ENCODE peak calls at places on chromosomes 13 and 19, in ten cellular contexts. K is IMR-90, U is colonic mucosa, J is psoas muscle, Q is upper lobe of right lung, O is fibroblast of lung, F is GM23338, X is A549, Z is sigmoid colon, T is lower lobe of right lung. A is an unnamed sample.

GRCh38 chr19:3068071-3068470 is 5.8 kb upstream of the TLE5 start:
- DNase-seq in X (no peak), F (no peak), Z (no peak), O (no peak), K (no peak), T (no peak), U (no peak), J (peak; percentile 59), Q (no peak), A (peak; percentile 82)

GRCh38 chr13:78603240-78603947 is at the start of gene POU4F1:
- DNase-seq in K (peak; percentile 11), O (peak; percentile 26), X (peak; percentile 50), F (peak; percentile 94), T (peak; percentile 55), Q (no peak), J (peak; percentile 59), U (peak; percentile 62), Z (no peak), A (no peak)

GRCh38 chr19:47098608-47099007 is 15.0 kb downstream of the ZC3H4 start:
- DNase-seq in J (no peak), T (no peak), Z (no peak), Q (no peak), K (no peak), F (no peak), X (no peak), U (no peak), O (no peak), A (no peak)

GRCh38 chr19:33388231-33388816 is 14.8 kb downstream of the CEBPG start:
- DNase-seq in O (no peak), Z (peak; percentile 67), T (no peak), K (no peak), U (no peak), J (peak; percentile 75), X (no peak), F (no peak), Q (peak; percentile 65), A (no peak)

GRCh38 chr19:38440592-38440991 is 7.1 kb downstream of the RYR1 start:
- DNase-seq in X (no peak), K (no peak), J (no peak), O (no peak), T (no peak), Z (no peak), Q (no peak), F (peak; percentile 22), U (no peak), A (no peak)

GRCh38 chr19:11168568-11168967 is 13.0 kb upstream of the SPC24 start:
- DNase-seq in F (no peak), X (peak; percentile 49), K (peak; percentile 97), J (no peak), T (no peak), O (peak; percentile 93), Z (no peak), U (no peak), Q (no peak), A (no peak)

GRCh38 chr19:17966497-17967257 is at the start of gene KCNN1:
- DNase-seq in J (no peak), K (no peak), Q (no peak), X (peak; percentile 71), O (no peak), T (no peak), Z (no peak), F (peak; percentile 85), U (no peak), A (no peak)

GRCh38 chr19:34172661-34173144 is 399 bp downstream of the LSM14A start:
- DNase-seq in O (no peak), F (no peak), X (no peak), Q (no peak), U (no peak), T (peak; percentile 55), Z (no peak), J (peak; percentile 41), K (no peak), A (no peak)

GRCh38 chr13:90526711-90527110 is 820.8 kb upstream of the MIR17HG start:
- DNase-seq in K (no peak), U (no peak), X (no peak), Z (no peak), T (no peak), J (no peak), Q (no peak), F (no peak), O (no peak), A (no peak)

GRCh38 chr19:49415810-49416200 is 7.4 kb downstream of the PTH2 start:
- DNase-seq in Z (no peak), U (no peak), T (no peak), X (no peak), K (no peak), O (no peak), F (no peak), Q (no peak), J (no peak), A (no peak)

GRCh38 chr19:14530005-14530348 is 583 bp downstream of the TECR start:
- DNase-seq in O (no peak), J (no peak), T (peak; percentile 82), K (no peak), F (peak; percentile 51), Q (peak; percentile 88), Z (no peak), U (peak; percentile 74), X (no peak), A (no peak)

GRCh38 chr19:1566392-1567115 is 1.6 kb downstream of the MEX3D start:
- DNase-seq in J (peak; percentile 62), F (peak; percentile 89), T (peak; percentile 76), X (peak; percentile 50), Z (peak; percentile 88), K (peak; percentile 77), Q (peak; percentile 82), U (peak; percentile 62), O (peak; percentile 79), A (peak; percentile 63)

DNA sequence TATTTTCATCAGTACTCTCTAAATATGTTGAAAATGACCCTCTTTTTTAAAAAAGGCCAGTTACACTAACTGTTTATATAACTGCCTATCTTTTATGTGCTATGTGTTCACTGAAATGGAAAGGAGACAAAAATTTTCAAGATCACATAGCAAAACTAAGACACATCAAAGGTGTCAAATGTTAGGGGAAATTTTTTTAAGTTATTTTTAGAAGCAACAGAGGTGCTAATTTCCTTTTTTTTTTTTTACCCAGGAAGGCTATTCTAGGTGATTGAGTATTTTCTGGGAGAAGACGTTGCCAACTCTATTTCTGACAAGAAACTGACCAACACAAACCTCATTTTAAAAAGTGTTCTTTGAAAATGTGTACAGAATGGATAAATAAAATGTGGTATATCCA is 45.7 kb downstream of the ELF1 start:
- DNase-seq in X (no peak), K (no peak), Z (no peak), T (no peak), J (no peak), O (no peak), F (no peak), U (no peak), Q (no peak), A (no peak)
- H3K4me1 ChIP-seq in X (peaks cover 40% of the 10 kb centered on the region), K (peaks cover 3% of the 10 kb centered on the region), Z (no peaks in the 10 kb centered on the region), T (peaks cover 98% of the 10 kb centered on the region), J (peaks cover 62% of the 10 kb centered on the region), O (no peaks in the 10 kb centered on the region), F (no peaks in the 10 kb centered on the region), U (peaks cover 32% of the 10 kb centered on the region), Q (peaks cover 92% of the 10 kb centered on the region), A (peaks cover 39% of the 10 kb centered on the region)

GRCh38 chr19:16895467-16896097 is 6.8 kb downstream of the F2RL3 start:
- DNase-seq in F (no peak), Q (no peak), U (peak; percentile 28), K (no peak), X (no peak), J (no peak), O (peak; percentile 20), T (no peak), Z (no peak), A (no peak)

GRCh38 chr19:16897572-16898056 is 8.8 kb downstream of the F2RL3 start:
- DNase-seq in F (no peak), Z (no peak), O (no peak), U (no peak), K (no peak), X (no peak), J (no peak), Q (no peak), T (peak; percentile 74), A (peak; percentile 73)

GRCh38 chr19:16896913-16897571 is 8.2 kb downstream of the F2RL3 start:
- DNase-seq in K (peak; percentile 91), F (peak; percentile 97), J (peak; percentile 92), X (peak; percentile 65), U (peak; percentile 95), T (peak; percentile 93), Z (peak; percentile 95), Q (peak; percentile 94), O (peak; percentile 96), A (peak; percentile 94)

GRCh38 chr19:16898306-16899015 is 9.7 kb downstream of the F2RL3 start:
- DNase-seq in Z (no peak), J (no peak), X (no peak), K (no peak), Q (no peak), O (no peak), U (no peak), T (no peak), F (no peak), A (no peak)

GRCh38 chr19:16896098-16896912 is 7.5 kb downstream of the F2RL3 start:
- DNase-seq in X (no peak), Z (no peak), F (peak; percentile 63), U (peak; percentile 27), Q (no peak), J (no peak), K (no peak), T (peak; percentile 64), O (no peak), A (peak; percentile 48)
- H3K27ac ChIP-seq in X (peak overlapping the region; percentile 41), Z (peak overlapping the region; percentile 61), F (no peak overlapping the region), U (peak overlapping the region; percentile 74), Q (peak overlapping the region; percentile 66), J (peak overlapping the region; percentile 46), K (peak overlapping the region; percentile 16), T (peak overlapping the region; percentile 79), O (no peak overlapping the region), A (no peak overlapping the region)

DNA sequence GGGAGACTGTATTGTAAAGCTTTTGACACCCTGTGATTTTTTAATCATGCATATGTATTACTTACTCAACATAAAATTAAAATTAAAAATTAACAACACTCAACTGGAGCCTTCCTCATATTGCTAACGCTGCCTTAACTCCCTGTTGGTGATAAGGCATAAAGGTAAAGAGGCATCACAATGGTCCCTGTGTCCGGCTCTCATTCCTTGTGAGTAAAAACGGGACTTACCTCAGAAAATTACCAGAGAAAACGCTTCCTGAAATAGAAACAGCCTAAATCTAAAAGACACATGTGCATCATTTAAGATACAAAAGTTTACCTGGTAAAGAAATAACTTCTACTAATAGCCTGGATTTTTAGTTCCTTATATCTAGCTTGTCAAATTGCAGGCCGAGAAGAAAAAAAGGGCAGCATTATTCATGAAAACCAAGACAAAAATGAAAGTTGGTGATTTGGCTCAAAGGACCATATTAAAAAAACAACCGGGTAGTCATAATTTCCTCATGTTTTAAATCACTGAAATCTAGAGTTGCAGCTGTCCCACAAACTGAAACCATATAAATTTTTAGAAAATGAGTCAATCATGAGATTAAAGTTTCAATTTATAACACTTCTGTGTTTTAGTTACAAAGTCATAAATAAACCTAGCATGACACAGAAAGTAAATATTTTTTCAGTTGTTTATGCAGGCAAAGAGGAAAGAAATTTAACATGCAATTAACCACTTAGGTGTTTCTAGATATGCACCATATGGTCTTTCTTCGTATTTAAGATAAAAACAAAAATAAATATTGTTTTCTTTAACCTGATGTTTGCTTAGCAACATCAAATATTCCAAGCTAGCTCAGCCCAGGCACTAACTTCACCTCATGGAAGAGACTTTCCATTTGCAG is 94.7 kb downstream of the MIPEP start:
- DNase-seq in K (peak; percentile 85), U (no peak), X (no peak), Z (no peak), Q (no peak), F (no peak), T (no peak), O (peak; percentile 96), J (no peak), A (no peak)
- H3K4me1 ChIP-seq in K (peaks cover 27% of the 10 kb centered on the region), U (no peaks in the 10 kb centered on the region), X (peaks cover 17% of the 10 kb centered on the region), Z (no peaks in the 10 kb centered on the region), Q (peaks cover 4% of the 10 kb centered on the region), F (peaks cover 14% of the 10 kb centered on the region), T (peaks cover 19% of the 10 kb centered on the region), O (peaks cover 42% of the 10 kb centered on the region), J (peaks cover 9% of the 10 kb centered on the region), A (peaks cover 8% of the 10 kb centered on the region)

GRCh38 chr13:33286143-33286542 is 588 bp upstream of the STARD13 start:
- DNase-seq in F (peak; percentile 15), K (no peak), O (no peak), Z (no peak), X (no peak), J (no peak), T (no peak), Q (no peak), U (peak; percentile 45), A (no peak)
- H3K27ac ChIP-seq in F (peak overlapping the region; percentile 54), K (peak overlapping the region; percentile 67), O (peak overlapping the region; percentile 85), Z (peak overlapping the region; percentile 93), X (peak overlapping the region; percentile 82), J (peak overlapping the region; percentile 88), T (peak overlapping the region; percentile 92), Q (peak overlapping the region; percentile 91), U (peak overlapping the region; percentile 87), A (peak overlapping the region; percentile 86)

A was measured in pancreas.